ENCODE peak calls at places on chromosomes 2 and 18, in six cellular contexts. Z is neural progenitor cell; J is endodermal cell; H is CD8-positive, alpha-beta memory T cell; N is lower lobe of right lung; T is left ventricle myocardium inferior. K is an unnamed sample.

GRCh38 chr18:44828080-44828479 is 147.4 kb downstream of the SETBP1 start:
- DNase-seq in H (no peak), T (no peak), N (no peak), Z (no peak), J (no peak), K (no peak)

GRCh38 chr2:186755066-186755465 is 61.2 kb downstream of the FAM171B start:
- DNase-seq in Z (no peak), H (no peak), T (no peak), N (no peak), J (no peak), K (no peak)

GRCh38 chr2:235291464-235291863 is 202.4 kb upstream of the AGAP1 start:
- DNase-seq in H (no peak), Z (no peak), N (no peak), T (no peak), J (no peak), K (no peak)

GRCh38 chr2:208072250-208072892 is 47.0 kb upstream of the PLEKHM3 start:
- DNase-seq in H (peak; percentile 62), J (peak; percentile 93), N (peak; percentile 51), Z (peak; percentile 78), T (peak; percentile 28), K (peak; percentile 34)

GRCh38 chr2:56448403-56448998 is 264.7 kb downstream of the CCDC85A start:
- DNase-seq in N (no peak), T (no peak), J (no peak), Z (no peak), H (no peak), K (no peak)

GRCh38 chr2:99473496-99474083 is 16.2 kb downstream of the REV1 start:
- DNase-seq in T (no peak), N (no peak), H (no peak), Z (no peak), J (no peak), K (no peak)

GRCh38 chr2:27527182-27527581 is 30.5 kb downstream of the GCKR start:
- DNase-seq in H (no peak), Z (no peak), N (no peak), T (no peak), J (no peak), K (no peak)

GRCh38 chr2:213125646-213126347 is 25.6 kb downstream of the IKZF2 start:
- DNase-seq in N (no peak), T (no peak), Z (no peak), H (no peak), J (no peak), K (no peak)

GRCh38 chr2:177501186-177501585 is 108.6 kb downstream of the AGPS start:
- DNase-seq in H (no peak), Z (no peak), T (no peak), N (no peak), J (no peak), K (no peak)

GRCh38 chr2:226017534-226017933 is 618.0 kb downstream of the NYAP2 start:
- DNase-seq in T (no peak), J (no peak), Z (no peak), H (no peak), N (no peak), K (no peak)

GRCh38 chr2:226017107-226017506 is 617.6 kb downstream of the NYAP2 start:
- DNase-seq in Z (no peak), N (no peak), H (no peak), J (no peak), T (no peak), K (no peak)

GRCh38 chr2:226011716-226012115 is 612.2 kb downstream of the NYAP2 start:
- DNase-seq in Z (no peak), H (no peak), T (no peak), J (no peak), N (no peak), K (no peak)

GRCh38 chr2:226012116-226012515 is 612.6 kb downstream of the NYAP2 start:
- DNase-seq in N (no peak), H (no peak), Z (no peak), J (no peak), T (no peak), K (no peak)
- H3K4me3 ChIP-seq in N (no peak overlapping the region), H (no peak overlapping the region), Z (no peak overlapping the region), J (no peak overlapping the region), T (no peak overlapping the region), K (no peak overlapping the region)

DNA sequence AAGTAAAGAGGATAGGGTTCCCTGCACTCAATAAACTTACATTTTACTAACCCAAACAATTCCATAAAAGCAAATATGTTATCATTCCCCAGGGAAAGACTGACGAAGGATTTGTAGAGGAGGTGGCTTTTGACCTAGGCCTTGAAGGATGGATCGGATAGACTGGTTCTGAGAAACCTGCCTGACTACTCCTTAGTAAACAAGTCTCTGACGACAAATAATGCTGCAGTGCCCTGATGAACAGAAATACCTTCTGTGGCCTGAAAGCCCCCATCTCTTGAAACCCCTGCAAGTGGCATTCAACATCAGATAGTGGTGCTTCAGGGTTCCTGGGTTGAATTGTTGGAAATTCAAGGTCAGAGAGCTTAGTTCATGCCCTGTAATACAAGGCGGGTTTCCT is 19.2 kb downstream of the PRKCE start:
- DNase-seq in J (no peak), H (no peak), Z (no peak), T (no peak), N (no peak), K (no peak)
- H3K4me1 ChIP-seq in J (no peaks in the 10 kb centered on the region), H (no peaks in the 10 kb centered on the region), Z (no peaks in the 10 kb centered on the region), T (peaks cover 37% of the 10 kb centered on the region), N (peaks cover 31% of the 10 kb centered on the region), K (no peaks in the 10 kb centered on the region)

GRCh38 chr2:26184555-26185303 is 11.8 kb downstream of the GAREM2 start:
- DNase-seq in N (peak; percentile 92), H (peak; percentile 89), T (peak; percentile 86), J (peak; percentile 92), Z (peak; percentile 92), K (peak; percentile 91)
- H3K4me3 ChIP-seq in N (peak overlapping the region; percentile 60), H (peak overlapping the region; percentile 63), T (peak overlapping the region; percentile 71), J (peak overlapping the region; percentile 80), Z (peak overlapping the region; percentile 52), K (peak overlapping the region; percentile 68)

GRCh38 chr18:33851546-33852078 is 273.6 kb downstream of the ASXL3 start:
- DNase-seq in Z (no peak), T (no peak), H (no peak), N (no peak), J (no peak), K (no peak)

GRCh38 chr18:33854827-33855139 is 276.8 kb downstream of the ASXL3 start:
- DNase-seq in N (no peak), Z (no peak), T (no peak), H (no peak), J (no peak), K (no peak)

GRCh38 chr18:33844232-33844631 is 266.2 kb downstream of the ASXL3 start:
- DNase-seq in T (no peak), J (no peak), N (no peak), Z (no peak), H (no peak), K (no peak)

GRCh38 chr18:33854086-33854826 is 276.2 kb downstream of the ASXL3 start:
- DNase-seq in J (no peak), T (no peak), H (no peak), Z (no peak), N (no peak), K (no peak)

GRCh38 chr18:33849731-33850130 is 271.7 kb downstream of the ASXL3 start:
- DNase-seq in N (no peak), H (no peak), Z (no peak), T (no peak), J (no peak), K (no peak)
- H3K4me1 ChIP-seq in N (no peaks in the 10 kb centered on the region), H (no peaks in the 10 kb centered on the region), Z (no peaks in the 10 kb centered on the region), T (no peaks in the 10 kb centered on the region), J (no peaks in the 10 kb centered on the region), K (no peaks in the 10 kb centered on the region)

K was measured in naive thymus-derived CD4-positive, alpha-beta T cell.